ENCODE peak calls at places on chromosome 6, in five cellular contexts. F, X, E, O and M are unnamed samples.

GRCh38 chr6:89948876-89949275 is 54.6 kb downstream of the GJA10 start:
- DNase-seq in F (no peak), X (no peak), E (no peak), O (no peak), M (no peak)

GRCh38 chr6:125101656-125102055 is 51.9 kb upstream of the TPD52L1 start:
- DNase-seq in F (no peak), X (no peak), E (no peak), O (peak; percentile 14), M (no peak)

GRCh38 chr6:21426841-21427490 is 166.6 kb upstream of the SOX4 start:
- DNase-seq in F (no peak), X (no peak), E (no peak), O (no peak), M (no peak)

GRCh38 chr6:35810831-35811698 is 5.9 kb downstream of the LHFPL5 start:
- DNase-seq in F (no peak), X (no peak), E (no peak), O (peak; percentile 69), M (no peak)

GRCh38 chr6:35360349-35361138 is 18.2 kb downstream of the PPARD start:
- DNase-seq in F (peak; percentile 69), X (no peak), E (peak; percentile 69), O (peak; percentile 36), M (no peak)

GRCh38 chr6:81792826-81793225 is 40.3 kb upstream of the TENT5A start:
- DNase-seq in F (no peak), X (no peak), E (no peak), O (no peak), M (no peak)

GRCh38 chr6:138562691-138563090 is 63.4 kb upstream of the NHSL1 start:
- DNase-seq in F (no peak), X (no peak), E (no peak), O (no peak), M (no peak)

GRCh38 chr6:3247255-3248146 is 11.2 kb upstream of the PSMG4 start:
- DNase-seq in F (peak; percentile 55), X (peak; percentile 65), E (peak; percentile 74), O (peak; percentile 97), M (no peak)

GRCh38 chr6:148448371-148449010 is 105.9 kb downstream of the SASH1 start:
- DNase-seq in F (no peak), X (no peak), E (no peak), O (no peak), M (no peak)

GRCh38 chr6:83442752-83443151 is 11.9 kb upstream of the ME1 start:
- DNase-seq in F (no peak), X (no peak), E (no peak), O (peak; percentile 34), M (no peak)

GRCh38 chr6:46453756-46454316 is 37.4 kb downstream of the RCAN2 start:
- DNase-seq in F (no peak), X (no peak), E (no peak), O (no peak), M (no peak)

GRCh38 chr6:150673720-150674361 is 74.2 kb downstream of the PLEKHG1 start:
- DNase-seq in F (no peak), X (no peak), E (no peak), O (no peak), M (no peak)

GRCh38 chr6:53432318-53433161 is 83.8 kb upstream of the ELOVL5 start:
- DNase-seq in F (no peak), X (no peak), E (no peak), O (peak; percentile 81), M (no peak)

GRCh38 chr6:30918675-30919074 is 4.6 kb downstream of the VARS2 start:
- DNase-seq in F (no peak), X (no peak), E (no peak), O (no peak), M (no peak)

GRCh38 chr6:10800810-10801209 is 37.5 kb downstream of the MAK start:
- DNase-seq in F (no peak), X (no peak), E (no peak), O (peak; percentile 60), M (no peak)

GRCh38 chr6:43627008-43627825 is 1.8 kb downstream of the GTPBP2 start:
- DNase-seq in F (peak; percentile 80), X (peak; percentile 87), E (no peak), O (peak; percentile 99), M (peak; percentile 97)

GRCh38 chr6:157184202-157185015 is 138.9 kb downstream of the TMEM242 start:
- DNase-seq in F (peak; percentile 90), X (peak; percentile 87), E (peak; percentile 79), O (peak; percentile 56), M (no peak)

GRCh38 chr6:166738778-166739654 is 112.0 kb upstream of the RPS6KA2 start:
- DNase-seq in F (no peak), X (no peak), E (no peak), O (peak; percentile 16), M (no peak)

GRCh38 chr6:38168699-38169098 is 349.2 kb downstream of the ZFAND3 start:
- DNase-seq in F (no peak), X (no peak), E (peak; percentile 48), O (no peak), M (no peak)

GRCh38 chr6:52779237-52779636 is 16.0 kb upstream of the GSTA2 start:
- DNase-seq in F (no peak), X (no peak), E (no peak), O (no peak), M (no peak)

GRCh38 chr6:118808794-118809668 is 84.9 kb upstream of the ASF1A start:
- DNase-seq in F (no peak), X (no peak), E (no peak), O (no peak), M (no peak)

GRCh38 chr6:85255661-85256060 is 194.2 kb upstream of the NT5E start:
- DNase-seq in F (no peak), X (no peak), E (no peak), O (no peak), M (no peak)

GRCh38 chr6:15744824-15745402 is 82.1 kb upstream of the DTNBP1 start:
- DNase-seq in F (no peak), X (no peak), E (no peak), O (no peak), M (peak; percentile 50)

GRCh38 chr6:50837589-50838445 is 19.1 kb downstream of the TFAP2B start:
- DNase-seq in F (no peak), X (no peak), E (no peak), O (no peak), M (no peak)

GRCh38 chr6:167294651-167295494 is 3.8 kb downstream of the UNC93A start:
- DNase-seq in F (no peak), X (peak; percentile 34), E (no peak), O (no peak), M (no peak)

GRCh38 chr6:121794630-121795029 is 359.2 kb downstream of the GJA1 start:
- DNase-seq in F (no peak), X (no peak), E (no peak), O (peak; percentile 97), M (no peak)

GRCh38 chr6:68726992-68727391 is 91.9 kb downstream of the ADGRB3 start:
- DNase-seq in F (no peak), X (no peak), E (no peak), O (no peak), M (no peak)

GRCh38 chr6:128919412-128919811 is 36.5 kb downstream of the LAMA2 start:
- DNase-seq in F (no peak), X (no peak), E (no peak), O (peak; percentile 61), M (no peak)

GRCh38 chr6:35050291-35050987 is 90.7 kb downstream of the TCP11 start:
- DNase-seq in F (no peak), X (peak; percentile 38), E (no peak), O (no peak), M (no peak)

GRCh38 chr6:4130357-4130987 is 4.9 kb downstream of the ECI2 start:
- DNase-seq in F (peak; percentile 93), X (no peak), E (no peak), O (no peak), M (no peak)

GRCh38 chr6:14453712-14454466 is 336.3 kb downstream of the CD83 start:
- DNase-seq in F (no peak), X (no peak), E (no peak), O (no peak), M (no peak)

GRCh38 chr6:14451594-14452374 is 334.2 kb downstream of the CD83 start:
- DNase-seq in F (no peak), X (no peak), E (no peak), O (no peak), M (no peak)

GRCh38 chr6:14450133-14451040 is 332.8 kb downstream of the CD83 start:
- DNase-seq in F (no peak), X (no peak), E (no peak), O (peak; percentile 21), M (no peak)

GRCh38 chr6:14454467-14454763 is 336.8 kb downstream of the CD83 start:
- DNase-seq in F (no peak), X (peak; percentile 91), E (no peak), O (no peak), M (no peak)

DNA sequence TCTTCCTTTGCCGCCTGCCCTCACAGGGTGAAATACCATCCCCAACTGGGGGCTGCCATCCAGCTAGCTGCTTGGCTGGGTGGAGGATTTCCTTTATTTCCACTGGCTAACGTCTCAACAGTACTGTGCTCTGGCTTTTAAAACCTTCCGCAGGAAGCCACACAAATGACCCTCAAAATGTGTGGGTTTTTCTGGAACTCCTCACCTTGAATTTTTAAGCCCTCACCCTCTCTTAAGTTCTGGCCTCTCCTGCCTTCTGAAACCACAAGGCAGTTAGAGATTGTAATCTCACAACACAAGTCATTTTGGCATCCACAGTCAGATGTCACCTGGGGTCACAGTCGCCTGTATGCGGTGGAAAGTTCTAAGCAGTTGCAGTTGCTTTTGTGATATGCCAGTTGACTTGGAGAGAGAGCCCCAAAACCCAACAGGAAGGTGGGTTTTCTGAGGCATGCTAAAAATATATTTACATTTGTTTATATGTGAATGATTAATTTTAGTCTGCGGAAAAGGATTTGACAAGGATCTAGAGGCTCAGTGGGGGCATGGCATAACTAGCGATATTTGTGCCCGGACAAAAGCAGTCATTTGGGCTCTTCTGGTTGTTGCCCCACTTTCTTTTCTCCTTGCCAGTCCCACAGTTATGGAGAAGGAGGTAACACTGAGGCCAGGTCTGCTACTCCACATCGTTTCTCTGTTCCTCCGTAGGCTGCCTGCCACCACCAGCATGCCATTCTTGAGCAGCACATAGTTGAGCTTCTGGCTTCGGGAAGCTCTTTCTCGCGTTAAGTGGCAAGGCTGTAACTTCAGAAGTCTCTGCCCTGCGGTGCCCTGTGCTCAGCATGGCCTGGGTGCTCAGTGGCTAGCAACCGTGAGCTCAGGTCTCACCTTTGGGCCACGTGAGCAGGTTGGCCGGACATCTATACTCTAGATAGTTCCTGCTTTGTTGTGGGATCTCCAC is 335.3 kb downstream of the CD83 start:
- DNase-seq in F (no peak), X (no peak), E (no peak), O (no peak), M (no peak)
- H3K4me1 ChIP-seq in F (no peaks in the 10 kb centered on the region), X (no peaks in the 10 kb centered on the region), E (no peaks in the 10 kb centered on the region), O (peaks cover 11% of the 10 kb centered on the region), M (peaks cover 32% of the 10 kb centered on the region)

GRCh38 chr6:33770116-33770832 is 18.7 kb downstream of the LEMD2 start:
- DNase-seq in F (no peak), X (no peak), E (peak; percentile 36), O (no peak), M (no peak)
- TF ChIP-seq POLR2A in F (no peak), X (no peak), E (no peak), O (no peak), M (no peak)

GRCh38 chr6:109010703-109011102 is 83.9 kb downstream of the SESN1 start:
- DNase-seq in F (no peak), X (no peak), E (no peak), O (no peak), M (no peak)
- H3K4me1 ChIP-seq in F (peaks cover 20% of the 10 kb centered on the region), X (no peaks in the 10 kb centered on the region), E (peaks cover 25% of the 10 kb centered on the region), O (no peaks in the 10 kb centered on the region), M (peaks cover 45% of the 10 kb centered on the region)

GRCh38 chr6:107843400-107843799 is 19.3 kb upstream of the SCML4 start:
- DNase-seq in F (no peak), X (peak; percentile 53), E (no peak), O (no peak), M (no peak)
- TF ChIP-seq POLR2A in F (no peak), X (no peak), E (no peak), O (no peak), M (no peak)